ENCODE peak calls at places on chromosomes 16 and 17, in seven cellular contexts. H, J, K, G, O, W and C are unnamed samples.
A peak's percentile ranks its signal among the peaks of the same experiment; 100 is the strongest.

GRCh38 chr17:31824771-31825360 is 34.2 kb downstream of the COPRS start:
- DNase-seq in O (no peak), G (no peak), J (no peak), K (no peak), H (no peak), W (peak; percentile 76), C (no peak)

GRCh38 chr17:44914698-44915271 is 515 bp downstream of the GFAP start:
- DNase-seq in K (no peak), H (no peak), W (no peak), O (no peak), G (no peak), J (no peak), C (no peak)

GRCh38 chr16:67459066-67459857 is 21.7 kb downstream of the ATP6V0D1 start:
- DNase-seq in G (no peak), H (no peak), W (no peak), K (no peak), J (peak; percentile 63), O (no peak), C (no peak)

GRCh38 chr17:77696151-77696719 is 262.3 kb upstream of the TNRC6C start:
- DNase-seq in H (no peak), O (no peak), W (no peak), G (no peak), K (peak; percentile 65), J (no peak), C (no peak)

GRCh38 chr16:4895366-4895765 is 41.6 kb downstream of the PPL start:
- DNase-seq in O (no peak), G (no peak), W (no peak), K (no peak), J (no peak), H (no peak), C (no peak)

GRCh38 chr17:29149431-29150064 is 30.6 kb downstream of the MYO18A start:
- DNase-seq in O (no peak), W (no peak), J (no peak), G (no peak), H (no peak), K (no peak), C (no peak)

GRCh38 chr16:83792391-83792790 is 15.4 kb upstream of the HSBP1 start:
- DNase-seq in H (no peak), K (no peak), W (no peak), G (no peak), O (no peak), J (no peak), C (no peak)

GRCh38 chr17:82520041-82520910 is 744 bp downstream of the FOXK2 start:
- DNase-seq in K (no peak), J (peak; percentile 20), O (peak; percentile 45), H (no peak), G (no peak), W (no peak), C (no peak)

GRCh38 chr16:64981568-64982281 is 140.1 kb downstream of the CDH11 start:
- DNase-seq in G (no peak), O (no peak), H (no peak), K (no peak), J (no peak), W (no peak), C (no peak)

GRCh38 chr16:30377812-30378235 is 3.2 kb downstream of the MYL11 start:
- DNase-seq in O (peak; percentile 80), G (no peak), K (peak; percentile 93), H (peak; percentile 92), J (peak; percentile 95), W (peak; percentile 72), C (no peak)

GRCh38 chr17:41917957-41918391 is 777 bp downstream of the ACLY start:
- DNase-seq in K (peak; percentile 52), J (peak; percentile 70), O (peak; percentile 32), W (no peak), G (no peak), H (peak; percentile 37), C (peak; percentile 17)

GRCh38 chr17:72931163-72931562 is 161.3 kb downstream of the SLC39A11 start:
- DNase-seq in G (no peak), H (no peak), J (no peak), O (no peak), K (peak; percentile 66), W (no peak), C (no peak)

GRCh38 chr17:31493656-31494155 is 102.2 kb downstream of the RAB11FIP4 start:
- DNase-seq in O (no peak), J (no peak), W (no peak), K (no peak), G (no peak), H (no peak), C (no peak)

GRCh38 chr16:86836503-86837125 is 258.3 kb downstream of the FOXL1 start:
- DNase-seq in G (peak; percentile 56), K (no peak), J (no peak), W (peak; percentile 30), O (no peak), H (peak; percentile 92), C (no peak)

GRCh38 chr16:924806-925205 is 46.0 kb downstream of the LMF1 start:
- DNase-seq in J (no peak), K (no peak), W (no peak), H (no peak), G (no peak), O (no peak), C (no peak)

GRCh38 chr17:44677136-44677535 is 12.4 kb downstream of the CCDC43 start:
- DNase-seq in K (no peak), O (no peak), G (no peak), J (no peak), W (no peak), H (peak; percentile 52), C (no peak)

GRCh38 chr17:31902693-31903092 is 1.2 kb upstream of the UTP6 start:
- DNase-seq in O (no peak), W (no peak), G (no peak), H (no peak), K (no peak), J (no peak), C (no peak)

GRCh38 chr17:15490634-15491261 is 23.3 kb upstream of the CDRT4 start:
- DNase-seq in O (no peak), W (peak; percentile 60), J (peak; percentile 72), G (no peak), H (peak; percentile 56), K (peak; percentile 85), C (no peak)

DNA sequence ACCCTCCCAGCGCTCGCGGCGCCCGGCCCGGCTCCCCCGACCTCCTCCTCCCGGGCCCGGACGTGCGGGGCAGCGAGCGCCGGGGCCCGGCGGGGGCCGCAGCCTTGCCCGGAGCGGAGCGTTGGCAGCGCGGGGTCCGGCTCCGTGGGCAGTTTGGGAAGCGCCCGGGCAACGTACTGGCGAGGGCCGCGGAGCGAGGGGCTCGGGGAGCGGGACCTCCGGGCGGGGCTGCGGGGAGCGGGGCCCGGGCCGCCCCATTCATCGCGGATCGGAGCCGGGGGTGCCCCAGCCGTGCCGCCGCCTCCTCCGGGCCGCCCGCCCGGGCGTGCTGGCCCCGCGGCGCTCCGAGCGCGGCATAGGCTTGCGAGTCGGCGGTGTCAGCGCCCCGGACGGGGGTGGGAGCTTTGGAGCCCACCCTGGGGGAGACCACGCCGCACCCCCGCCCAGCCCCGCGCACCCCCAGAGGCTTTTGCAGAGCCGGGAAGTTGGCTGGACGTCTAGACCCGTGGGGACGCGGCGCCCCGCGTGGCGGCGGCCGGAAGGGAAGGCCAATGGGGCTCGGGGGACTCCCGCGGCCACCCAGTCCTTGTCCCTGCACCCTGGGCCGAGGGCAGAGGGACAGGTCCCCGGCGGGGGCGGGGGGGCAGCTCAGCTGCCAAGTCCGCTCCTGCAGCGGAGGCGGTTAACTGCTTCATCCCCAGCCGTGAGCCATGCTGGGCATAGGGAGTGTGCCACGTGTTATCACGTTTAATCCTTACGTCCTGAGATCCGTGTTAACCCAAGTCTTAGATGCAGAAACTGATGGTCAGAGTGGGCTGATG is 852 bp downstream of the ZNF469 start:
- DNase-seq in G (peak; percentile 27), O (no peak), H (peak; percentile 58), K (peak; percentile 39), W (peak; percentile 29), J (peak; percentile 46), C (peak; percentile 38)
- TF ChIP-seq CTCF in G (peak; percentile 70), O (no peak), H (peak; percentile 66), K (peak; percentile 27), W (peak; percentile 42), J (peak; percentile 62), C (peak; percentile 59)

DNA sequence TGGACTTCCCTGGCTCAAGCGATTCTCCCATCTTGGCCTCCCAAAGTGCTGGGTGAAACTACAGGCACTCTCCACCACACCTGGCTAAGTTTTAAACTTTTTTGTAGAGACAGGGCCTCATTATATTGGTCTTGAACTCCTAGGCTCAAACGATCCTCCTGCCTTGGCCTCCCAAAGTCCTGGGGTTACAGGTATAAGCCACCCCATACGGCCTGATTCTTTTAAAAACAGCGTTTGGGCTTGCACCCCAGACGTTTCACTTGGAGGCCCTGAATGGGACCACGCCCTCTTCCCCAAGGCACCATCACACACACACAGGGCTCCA is 29.4 kb upstream of the GINS2 start:
- DNase-seq in G (no peak), O (no peak), H (no peak), W (no peak), K (no peak), J (no peak), C (no peak)
- TF ChIP-seq CTCF in G (no peak), O (no peak), H (no peak), W (no peak), K (no peak), J (peak; percentile 22), C (no peak)

GRCh38 chr17:49002766-49003165 is 5.6 kb downstream of the IGF2BP1 start:
- DNase-seq in G (no peak), O (no peak), W (no peak), K (no peak), J (no peak), H (no peak), C (no peak)

GRCh38 chr17:49001671-49002070 is 4.5 kb downstream of the IGF2BP1 start:
- DNase-seq in W (no peak), H (no peak), J (no peak), G (no peak), K (no peak), O (no peak), C (no peak)

GRCh38 chr17:49005140-49005539 is 8.0 kb downstream of the IGF2BP1 start:
- DNase-seq in K (no peak), G (no peak), O (no peak), W (no peak), H (no peak), J (no peak), C (no peak)

GRCh38 chr17:49002331-49002730 is 5.1 kb downstream of the IGF2BP1 start:
- DNase-seq in J (no peak), K (no peak), O (no peak), H (no peak), G (no peak), W (no peak), C (no peak)

GRCh38 chr17:49003557-49004511 is 6.6 kb downstream of the IGF2BP1 start:
- DNase-seq in O (no peak), G (no peak), W (no peak), J (no peak), H (peak; percentile 52), K (peak; percentile 75), C (peak; percentile 9)
- TF ChIP-seq CTCF in O (no peak), G (no peak), W (no peak), J (no peak), H (no peak), K (no peak), C (no peak)

DNA sequence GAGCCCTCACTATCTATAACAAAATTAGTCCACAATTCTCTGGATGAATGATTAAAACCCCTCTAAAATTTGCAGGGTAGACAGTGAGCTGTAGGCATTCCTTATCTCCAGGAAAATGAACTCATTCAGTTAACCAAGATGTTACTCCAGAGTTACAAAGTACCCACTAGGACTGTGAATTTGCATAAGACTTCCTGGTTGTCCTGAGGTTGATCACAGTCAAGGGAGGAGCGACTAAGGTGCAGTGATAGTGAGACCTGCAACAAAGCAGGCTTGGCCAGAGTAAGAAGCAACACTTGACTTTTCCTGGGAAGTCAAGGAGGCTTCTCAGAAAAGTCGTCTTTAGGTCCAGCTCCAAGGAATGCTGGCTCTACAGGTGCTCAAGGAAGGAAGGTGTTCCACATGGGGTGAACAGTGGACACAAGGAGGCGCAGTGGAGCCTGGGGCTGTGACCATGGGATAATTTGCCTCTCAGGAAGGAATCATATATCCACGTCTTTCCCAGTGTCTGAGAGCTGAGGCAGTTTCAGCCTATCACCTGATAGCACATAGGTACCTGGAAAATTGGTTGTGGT is 821.0 kb upstream of the EEF2KMT start:
- DNase-seq in G (no peak), J (no peak), K (peak; percentile 64), O (no peak), H (no peak), W (no peak), C (no peak)
- TF ChIP-seq CTCF in G (no peak), J (no peak), K (peak; percentile 57), O (no peak), H (no peak), W (no peak), C (peak; percentile 48)